ENCODE peak calls at places on chromosomes 2 and 18, in four cellular contexts. O is NCI-H187, Z is fibroblast of the aortic adventitia, C is lower leg skin. G is an unnamed sample.

GRCh38 chr2:23083963-23084362 is 301.0 kb upstream of the KLHL29 start:
- DNase-seq in O (no peak), C (no peak), Z (no peak), G (no peak)

GRCh38 chr2:55229221-55229620 is 2.9 kb downstream of the CLHC1 start:
- DNase-seq in Z (no peak), O (no peak), C (no peak), G (no peak)

GRCh38 chr2:45616663-45617411 is 5.8 kb upstream of the SRBD1 start:
- DNase-seq in C (no peak), O (no peak), Z (peak; percentile 89), G (peak; percentile 18)

GRCh38 chr2:119749405-119750066 is 10.2 kb upstream of the PTPN4 start:
- DNase-seq in O (no peak), C (no peak), Z (peak; percentile 43), G (peak; percentile 63)

GRCh38 chr2:61433606-61434005 is 37.3 kb downstream of the USP34 start:
- DNase-seq in O (no peak), C (no peak), Z (no peak), G (no peak)

GRCh38 chr2:235293060-235293459 is 200.8 kb upstream of the AGAP1 start:
- DNase-seq in O (no peak), C (no peak), Z (no peak), G (no peak)

GRCh38 chr2:143399679-143400078 is 270.5 kb downstream of the ARHGAP15 start:
- DNase-seq in O (no peak), C (no peak), Z (no peak), G (no peak)

GRCh38 chr2:10846110-10846861 is 33.7 kb upstream of the PDIA6 start:
- DNase-seq in C (no peak), O (no peak), Z (no peak), G (peak; percentile 34)

GRCh38 chr18:62556397-62556796 is 33.6 kb downstream of the ZCCHC2 start:
- DNase-seq in O (no peak), C (no peak), Z (no peak), G (no peak)

GRCh38 chr18:25459814-25460213 is 107.8 kb upstream of the ZNF521 start:
- DNase-seq in C (no peak), Z (no peak), O (no peak), G (no peak)

GRCh38 chr2:101012706-101013181 is 10.7 kb downstream of the RPL31 start:
- DNase-seq in O (no peak), Z (peak; percentile 72), C (peak; percentile 47), G (peak; percentile 63)

GRCh38 chr2:153403937-153404336 is 74.6 kb downstream of the RPRM start:
- DNase-seq in Z (no peak), C (no peak), O (no peak), G (no peak)

GRCh38 chr18:43830905-43831304 is 553.6 kb upstream of the SYT4 start:
- DNase-seq in Z (no peak), O (no peak), C (no peak), G (peak; percentile 26)

GRCh38 chr18:45837283-45838070 is 12.0 kb downstream of the SIGLEC15 start:
- DNase-seq in O (no peak), C (no peak), Z (no peak), G (peak; percentile 74)

GRCh38 chr2:50732796-50733195 is 299.1 kb downstream of the NRXN1 start:
- DNase-seq in O (no peak), C (no peak), Z (no peak), G (peak; percentile 5)

GRCh38 chr2:170771049-170771937 is 1.1 kb downstream of the ERICH2 start:
- DNase-seq in O (no peak), Z (peak; percentile 20), C (peak; percentile 15), G (no peak)

GRCh38 chr2:190618030-190618429 is 30.9 kb upstream of the NAB1 start:
- DNase-seq in O (no peak), Z (no peak), C (no peak), G (no peak)

GRCh38 chr2:223884399-223884798 is 47.0 kb upstream of the AP1S3 start:
- DNase-seq in C (no peak), Z (peak; percentile 42), O (no peak), G (no peak)

GRCh38 chr2:229410312-229410711 is 139.2 kb upstream of the PID1 start:
- DNase-seq in O (no peak), C (no peak), Z (peak; percentile 45), G (no peak)

GRCh38 chr2:120949957-120950590 is 214.4 kb downstream of the GLI2 start:
- DNase-seq in O (no peak), Z (no peak), C (no peak), G (no peak)

GRCh38 chr2:202009019-202009481 is 24.6 kb upstream of the FZD7 start:
- DNase-seq in O (no peak), Z (no peak), C (no peak), G (no peak)

G was measured in astrocyte of the hippocampus.